ENCODE peak calls at places on chromosomes 1 and 21, in nine cellular contexts. P is cardiac muscle cell; L is fibroblast of pulmonary artery; Z is CD8-positive, alpha-beta T cell; M is heart left ventricle; S is fibroblast of mammary gland; D is PC-3; U is CD8-positive, alpha-beta memory T cell; F is mucosa of descending colon. E is an unnamed sample.

GRCh38 chr1:196152086-196152485 is 456.2 kb downstream of the KCNT2 start:
- DNase-seq in P (no peak), L (no peak), Z (no peak), M (no peak), S (no peak), D (no peak), U (no peak), F (no peak), E (peak)

GRCh38 chr1:197017558-197018146 is 40.3 kb downstream of the CFHR5 start:
- DNase-seq in P (no peak), L (peak), Z (no peak), M (peak), S (no peak), D (no peak), U (no peak), F (no peak), E (no peak)

GRCh38 chr1:69221492-69221990 is 346.2 kb upstream of the LRRC7 start:
- DNase-seq in P (peak), L (no peak), Z (no peak), M (no peak), S (no peak), D (no peak), U (no peak), F (no peak), E (no peak)

GRCh38 chr1:29341936-29342335 is 105.6 kb downstream of the PTPRU start:
- DNase-seq in P (peak), L (peak), Z (no peak), M (no peak), S (peak), D (peak), U (no peak), F (no peak), E (no peak)

GRCh38 chr1:39854738-39855137 is 28.6 kb downstream of the TRIT1 start:
- DNase-seq in P (no peak), L (no peak), Z (no peak), M (no peak), S (no peak), D (no peak), U (no peak), F (no peak), E (no peak)

GRCh38 chr1:245148069-245148468 is 6.7 kb upstream of the KIF26B start:
- DNase-seq in P (no peak), L (no peak), Z (no peak), M (no peak), S (no peak), D (no peak), U (no peak), F (no peak), E (no peak)

GRCh38 chr1:19664453-19665043 is at the start of gene HTR6:
- DNase-seq in P (peak), L (no peak), Z (peak), M (no peak), S (no peak), D (no peak), U (no peak), F (no peak), E (no peak)

GRCh38 chr1:147168626-147169058 is 3.6 kb downstream of the PRKAB2 start:
- DNase-seq in P (peak), L (peak), Z (no peak), M (no peak), S (peak), D (peak), U (no peak), F (no peak), E (peak)

GRCh38 chr1:102434421-102434820 is 437.7 kb upstream of the OLFM3 start:
- DNase-seq in P (peak), L (peak), Z (no peak), M (no peak), S (peak), D (peak), U (no peak), F (no peak), E (no peak)

GRCh38 chr21:42515708-42516502 is 2.3 kb downstream of the SLC37A1 start:
- DNase-seq in P (peak), L (no peak), Z (no peak), M (no peak), S (no peak), D (peak), U (no peak), F (no peak), E (peak)

GRCh38 chr1:78843111-78843908 is 163.2 kb downstream of the ADGRL4 start:
- DNase-seq in P (no peak), L (peak), Z (no peak), M (no peak), S (peak), D (peak), U (no peak), F (no peak), E (no peak)

GRCh38 chr1:85259866-85260345 is 444 bp upstream of the C1orf52 start:
- DNase-seq in P (no peak), L (peak), Z (no peak), M (peak), S (peak), D (no peak), U (no peak), F (no peak), E (no peak)

GRCh38 chr21:34510148-34511142 is 1.6 kb downstream of the KCNE1 start:
- DNase-seq in P (peak), L (peak), Z (no peak), M (peak), S (peak), D (peak), U (no peak), F (peak), E (peak)

GRCh38 chr1:201295861-201296260 is 12.6 kb downstream of the PKP1 start:
- DNase-seq in P (no peak), L (peak), Z (no peak), M (no peak), S (peak), D (peak), U (no peak), F (no peak), E (no peak)

GRCh38 chr1:43305926-43306687 is 5.3 kb downstream of the TIE1 start:
- DNase-seq in P (no peak), L (no peak), Z (no peak), M (no peak), S (no peak), D (no peak), U (no peak), F (peak), E (no peak)

GRCh38 chr1:37509181-37509580 is 5.4 kb downstream of the MEAF6 start:
- DNase-seq in P (no peak), L (peak), Z (no peak), M (no peak), S (peak), D (peak), U (no peak), F (no peak), E (no peak)

GRCh38 chr1:111141803-111142202 is 1.8 kb downstream of the CEPT1 start:
- DNase-seq in P (no peak), L (no peak), Z (no peak), M (no peak), S (no peak), D (peak), U (no peak), F (no peak), E (no peak)

GRCh38 chr21:37060296-37060695 is 12.6 kb downstream of the PIGP start:
- DNase-seq in P (peak), L (peak), Z (no peak), M (no peak), S (peak), D (peak), U (no peak), F (no peak), E (peak)

DNA sequence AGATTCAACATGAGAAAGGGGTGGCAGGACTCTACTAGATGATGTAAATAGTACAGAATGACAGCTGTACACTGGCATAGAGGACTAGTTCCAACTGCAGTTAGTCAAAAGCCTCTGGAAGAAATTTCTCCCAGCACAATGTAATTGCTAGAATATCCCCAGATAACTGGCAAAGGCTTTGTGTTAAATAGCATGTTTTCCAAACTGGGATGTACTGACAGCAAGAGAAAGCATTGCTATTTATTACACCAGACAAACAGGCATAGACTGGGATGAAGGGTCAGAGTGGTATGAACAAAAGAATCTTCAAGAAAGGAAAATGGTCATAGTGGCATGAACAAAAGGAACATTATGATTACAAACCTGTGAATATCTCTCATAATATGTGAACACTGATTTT is 115.9 kb upstream of the CXADR start:
- DNase-seq in P (no peak), L (no peak), Z (no peak), M (no peak), S (no peak), D (no peak), U (no peak), F (no peak), E (no peak)
- H3K4me3 ChIP-seq in P (no peak), L (no peak), Z (no peak), M (no peak), S (no peak), D (no peak), U (no peak), F (no peak), E (no peak)

DNA sequence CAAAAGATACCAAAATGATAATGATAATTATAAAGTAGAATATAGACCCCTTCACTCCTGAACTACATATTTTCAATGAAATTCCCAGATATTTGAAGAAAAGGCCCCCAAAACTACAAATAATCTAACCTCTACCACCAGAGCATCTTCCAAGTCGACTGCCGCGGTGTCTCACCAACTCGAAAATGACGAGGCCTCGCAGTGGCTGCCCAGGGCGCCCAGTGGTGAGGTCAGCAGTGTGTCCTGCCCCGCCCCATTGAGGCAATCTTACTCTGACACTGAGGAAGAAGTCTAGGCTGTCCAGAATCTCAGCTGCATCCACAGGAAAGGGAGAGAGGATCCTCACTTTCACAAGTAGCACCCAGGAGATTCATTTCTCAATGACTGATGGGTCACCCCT is 5.2 kb downstream of the DUSP10 start:
- DNase-seq in P (no peak), L (no peak), Z (no peak), M (no peak), S (no peak), D (no peak), U (no peak), F (no peak), E (no peak)
- H3K4me3 ChIP-seq in P (no peak), L (no peak), Z (no peak), M (no peak), S (no peak), D (no peak), U (no peak), F (no peak), E (no peak)

DNA sequence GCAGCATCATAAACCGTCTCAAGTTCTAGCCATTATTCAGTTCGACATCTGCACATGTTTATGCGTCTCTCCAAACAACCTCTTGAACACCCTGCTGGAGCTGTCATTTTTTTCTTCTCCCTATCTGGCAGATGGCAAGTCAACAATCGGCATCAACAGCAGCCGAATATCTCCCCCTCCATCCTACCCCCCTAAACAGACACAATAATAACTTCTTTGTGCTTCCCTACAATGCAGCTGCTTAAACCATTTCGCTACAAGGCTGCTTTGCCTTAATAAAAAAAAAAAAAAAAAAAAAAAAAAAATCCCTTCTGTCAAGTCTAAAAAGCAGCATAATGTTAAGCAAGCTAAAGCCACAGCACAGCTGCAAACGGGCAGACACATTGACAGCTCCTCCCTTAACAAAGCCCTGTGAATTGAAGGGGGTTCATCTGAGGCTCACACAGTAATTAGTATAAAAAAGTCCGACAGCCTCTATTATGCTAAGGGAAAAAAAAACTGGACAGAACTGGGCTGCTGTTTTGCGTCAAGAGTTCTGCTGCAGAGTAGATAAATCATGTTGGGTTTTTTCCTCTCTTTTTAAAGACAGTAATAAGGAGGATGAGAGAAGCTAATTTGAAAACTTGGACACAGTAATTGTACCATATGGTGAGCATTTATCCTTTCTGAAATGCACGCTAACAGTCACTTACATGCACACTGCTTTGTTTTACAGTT is 136.4 kb downstream of the AKT3 start:
- DNase-seq in P (peak), L (peak), Z (no peak), M (peak), S (peak), D (no peak), U (no peak), F (no peak), E (no peak)
- H3K4me3 ChIP-seq in P (no peak), L (no peak), Z (no peak), M (peak), S (no peak), D (no peak), U (no peak), F (no peak), E (no peak)

GRCh38 chr1:108716437-108717230 is 3.9 kb downstream of the FNDC7 start:
- DNase-seq in P (no peak), L (no peak), Z (no peak), M (no peak), S (no peak), D (no peak), U (no peak), F (no peak), E (no peak)
- H3K4me3 ChIP-seq in P (no peak), L (no peak), Z (no peak), M (no peak), S (no peak), D (no peak), U (no peak), F (no peak), E (no peak)

GRCh38 chr21:14480601-14481000 is 65.5 kb downstream of the SAMSN1 start:
- DNase-seq in P (no peak), L (peak), Z (no peak), M (no peak), S (peak), D (peak), U (no peak), F (no peak), E (peak)
- H3K4me3 ChIP-seq in P (no peak), L (no peak), Z (no peak), M (no peak), S (no peak), D (no peak), U (no peak), F (no peak), E (no peak)

GRCh38 chr1:2480986-2481364 is 4.9 kb downstream of the PLCH2 start:
- DNase-seq in P (no peak), L (no peak), Z (no peak), M (no peak), S (no peak), D (no peak), U (no peak), F (no peak), E (no peak)
- H3K4me3 ChIP-seq in P (no peak), L (no peak), Z (no peak), M (no peak), S (no peak), D (no peak), U (no peak), F (no peak), E (no peak)

DNA sequence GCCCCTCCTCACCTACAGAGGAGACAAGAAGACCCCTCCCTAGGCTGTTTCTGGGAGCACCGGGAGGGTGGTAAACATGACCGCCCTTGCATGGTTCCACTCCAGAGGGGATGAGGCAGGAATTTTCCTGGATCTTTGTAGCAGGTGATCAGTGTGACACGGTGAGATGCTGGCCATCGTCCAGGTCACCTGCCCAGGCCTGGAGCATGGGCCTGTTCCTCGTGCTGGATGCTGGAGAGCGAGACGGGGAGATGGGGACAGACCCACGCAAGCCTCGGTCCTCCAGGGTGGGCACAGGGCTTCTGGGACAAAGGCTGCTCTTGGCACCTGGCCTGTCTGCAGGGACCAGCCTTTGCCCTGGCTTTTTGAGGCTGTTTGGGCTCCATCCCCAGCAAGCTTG is 46.2 kb downstream of the DMRTB1 start:
- DNase-seq in P (no peak), L (no peak), Z (no peak), M (no peak), S (no peak), D (no peak), U (no peak), F (no peak), E (no peak)
- H3K4me3 ChIP-seq in P (no peak), L (no peak), Z (no peak), M (no peak), S (no peak), D (no peak), U (no peak), F (no peak), E (no peak)

E was measured in transverse colon.